ENCODE peak calls at places on chromosomes 3 and 15, in four cellular contexts. One of them, this sample, is unnamed.

GRCh38 chr15:78866824-78867223 is 5.9 kb upstream of the MORF4L1 start:
- DNase-seq in cardiac fibroblast: no peak
- DNase-seq in foreskin fibroblast: no peak
- DNase-seq in nucleus accumbens: no peak
- DNase-seq in this sample: no peak

GRCh38 chr3:11244131-11244677 is 28.0 kb upstream of the ATG7 start:
- DNase-seq in nucleus accumbens: no peak
- DNase-seq in foreskin fibroblast: peak; percentile 52
- DNase-seq in cardiac fibroblast: peak; percentile 42
- DNase-seq in this sample: peak; percentile 21

GRCh38 chr3:78879516-78879860 is 888.3 kb downstream of the ROBO1 start:
- DNase-seq in foreskin fibroblast: peak; percentile 34
- DNase-seq in cardiac fibroblast: no peak
- DNase-seq in nucleus accumbens: no peak
- DNase-seq in this sample: no peak

GRCh38 chr3:13892304-13892703 is 12.4 kb upstream of the WNT7A start:
- DNase-seq in nucleus accumbens: no peak
- DNase-seq in cardiac fibroblast: no peak
- DNase-seq in foreskin fibroblast: no peak
- DNase-seq in this sample: no peak

GRCh38 chr3:172646439-172647015 is 64.3 kb downstream of the NCEH1 start:
- DNase-seq in cardiac fibroblast: peak; percentile 86
- DNase-seq in nucleus accumbens: no peak
- DNase-seq in foreskin fibroblast: peak; percentile 87
- DNase-seq in this sample: peak; percentile 76

GRCh38 chr3:50486219-50486888 is 17.1 kb downstream of the CACNA2D2 start:
- DNase-seq in foreskin fibroblast: no peak
- DNase-seq in nucleus accumbens: no peak
- DNase-seq in cardiac fibroblast: no peak
- DNase-seq in this sample: peak; percentile 12

GRCh38 chr3:170809975-170810357 is 60.0 kb downstream of the RPL22L1 start:
- DNase-seq in cardiac fibroblast: peak; percentile 41
- DNase-seq in foreskin fibroblast: peak; percentile 85
- DNase-seq in nucleus accumbens: no peak
- DNase-seq in this sample: peak; percentile 5

GRCh38 chr3:155112661-155113389 is 32.7 kb downstream of the MME start:
- DNase-seq in cardiac fibroblast: no peak
- DNase-seq in nucleus accumbens: no peak
- DNase-seq in foreskin fibroblast: no peak
- DNase-seq in this sample: no peak

GRCh38 chr3:133895208-133896001 is at the start of gene RAB6B:
- DNase-seq in cardiac fibroblast: peak; percentile 43
- DNase-seq in foreskin fibroblast: peak; percentile 66
- DNase-seq in nucleus accumbens: peak; percentile 73
- DNase-seq in this sample: peak; percentile 6

GRCh38 chr3:64353256-64353655 is 128.0 kb upstream of the PRICKLE2 start:
- DNase-seq in cardiac fibroblast: peak; percentile 45
- DNase-seq in nucleus accumbens: no peak
- DNase-seq in foreskin fibroblast: peak; percentile 47
- DNase-seq in this sample: no peak

GRCh38 chr3:41579861-41580260 is 380.6 kb downstream of the CTNNB1 start:
- DNase-seq in foreskin fibroblast: no peak
- DNase-seq in nucleus accumbens: peak; percentile 58
- DNase-seq in cardiac fibroblast: no peak
- DNase-seq in this sample: no peak

GRCh38 chr3:45479627-45480026 is 91.3 kb downstream of the LARS2 start:
- DNase-seq in nucleus accumbens: no peak
- DNase-seq in cardiac fibroblast: peak; percentile 88
- DNase-seq in foreskin fibroblast: peak; percentile 75
- DNase-seq in this sample: peak; percentile 80

GRCh38 chr3:184523825-184524615 is 37.6 kb upstream of the EPHB3 start:
- DNase-seq in nucleus accumbens: no peak
- DNase-seq in cardiac fibroblast: peak; percentile 65
- DNase-seq in foreskin fibroblast: peak; percentile 82
- DNase-seq in this sample: peak; percentile 62

GRCh38 chr3:181838940-181839914 is 127.5 kb downstream of the SOX2 start:
- DNase-seq in foreskin fibroblast: no peak
- DNase-seq in cardiac fibroblast: no peak
- DNase-seq in nucleus accumbens: no peak
- DNase-seq in this sample: no peak

GRCh38 chr3:171566803-171567422 is 106.7 kb upstream of the TNIK start:
- DNase-seq in nucleus accumbens: no peak
- DNase-seq in foreskin fibroblast: peak; percentile 68
- DNase-seq in cardiac fibroblast: peak; percentile 61
- DNase-seq in this sample: no peak

GRCh38 chr3:183541235-183541655 is 14.3 kb downstream of the KLHL6 start:
- DNase-seq in cardiac fibroblast: no peak
- DNase-seq in foreskin fibroblast: no peak
- DNase-seq in nucleus accumbens: no peak
- DNase-seq in this sample: no peak

GRCh38 chr15:58260186-58260910 is 122.2 kb downstream of the AQP9 start:
- DNase-seq in nucleus accumbens: no peak
- DNase-seq in cardiac fibroblast: peak; percentile 21
- DNase-seq in foreskin fibroblast: peak; percentile 54
- DNase-seq in this sample: no peak

GRCh38 chr3:107208796-107209195 is 168.4 kb upstream of the CCDC54 start:
- DNase-seq in cardiac fibroblast: peak; percentile 42
- DNase-seq in foreskin fibroblast: no peak
- DNase-seq in nucleus accumbens: no peak
- DNase-seq in this sample: no peak

GRCh38 chr15:45471151-45471550 is 51.4 kb downstream of the SLC30A4 start:
- DNase-seq in nucleus accumbens: no peak
- DNase-seq in cardiac fibroblast: no peak
- DNase-seq in foreskin fibroblast: no peak
- DNase-seq in this sample: no peak

GRCh38 chr3:97232635-97233034 is 418.2 kb downstream of the EPHA6 start:
- DNase-seq in foreskin fibroblast: no peak
- DNase-seq in cardiac fibroblast: no peak
- DNase-seq in nucleus accumbens: no peak
- DNase-seq in this sample: no peak

GRCh38 chr3:51269466-51269865 is 115.6 kb upstream of the MANF start:
- DNase-seq in cardiac fibroblast: peak; percentile 10
- DNase-seq in nucleus accumbens: no peak
- DNase-seq in foreskin fibroblast: peak; percentile 14
- DNase-seq in this sample: no peak

GRCh38 chr3:120102232-120102631 is 8.0 kb upstream of the GSK3B start:
- DNase-seq in nucleus accumbens: no peak
- DNase-seq in foreskin fibroblast: no peak
- DNase-seq in cardiac fibroblast: no peak
- DNase-seq in this sample: no peak

GRCh38 chr15:95869920-95870319 is 460.6 kb upstream of the NR2F2 start:
- DNase-seq in nucleus accumbens: no peak
- DNase-seq in foreskin fibroblast: no peak
- DNase-seq in cardiac fibroblast: no peak
- DNase-seq in this sample: no peak

GRCh38 chr3:123104550-123104949 is 37.7 kb downstream of the PDIA5 start:
- DNase-seq in nucleus accumbens: peak; percentile 17
- DNase-seq in foreskin fibroblast: peak; percentile 93
- DNase-seq in cardiac fibroblast: peak; percentile 62
- DNase-seq in this sample: peak; percentile 75

GRCh38 chr15:84911879-84912660 is 27.6 kb downstream of the SLC28A1 start:
- DNase-seq in nucleus accumbens: peak; percentile 20
- DNase-seq in cardiac fibroblast: peak; percentile 100
- DNase-seq in foreskin fibroblast: peak; percentile 97
- DNase-seq in this sample: peak; percentile 98

GRCh38 chr15:63999177-63999576 is 47.1 kb downstream of the DAPK2 start:
- DNase-seq in nucleus accumbens: no peak
- DNase-seq in foreskin fibroblast: peak; percentile 64
- DNase-seq in cardiac fibroblast: no peak
- DNase-seq in this sample: no peak

GRCh38 chr3:15060029-15060428 is 5.1 kb downstream of the MRPS25 start:
- DNase-seq in cardiac fibroblast: no peak
- DNase-seq in nucleus accumbens: no peak
- DNase-seq in foreskin fibroblast: no peak
- DNase-seq in this sample: no peak

GRCh38 chr3:129440648-129441190 is 695 bp downstream of the IFT122 start:
- DNase-seq in nucleus accumbens: no peak
- DNase-seq in cardiac fibroblast: no peak
- DNase-seq in foreskin fibroblast: no peak
- DNase-seq in this sample: no peak

This sample was measured in brain microvascular endothelial cell.